ENCODE peak calls at places on chromosomes 5 and 9, in six cellular contexts. One of them, this sample, is unnamed. For H3K9me3, the result is how much of the 10 kb centered on the place peaks cover.

GRCh38 chr9:72597181-72597517 is 75.7 kb downstream of the TMC1 start:
- DNase-seq in IMR-90: no peak
- DNase-seq in mammary epithelial cell: no peak
- DNase-seq in GM23248: no peak
- DNase-seq in heart left ventricle: no peak
- DNase-seq in heart right ventricle: no peak
- DNase-seq in this sample: peak

GRCh38 chr9:38006163-38006562 is 62.9 kb downstream of the SHB start:
- DNase-seq in heart right ventricle: no peak
- DNase-seq in mammary epithelial cell: peak
- DNase-seq in heart left ventricle: no peak
- DNase-seq in GM23248: no peak
- DNase-seq in IMR-90: no peak
- DNase-seq in this sample: no peak

GRCh38 chr9:132494857-132495256 is 84.8 kb downstream of the CFAP77 start:
- DNase-seq in IMR-90: no peak
- DNase-seq in heart left ventricle: no peak
- DNase-seq in mammary epithelial cell: no peak
- DNase-seq in heart right ventricle: no peak
- DNase-seq in GM23248: no peak
- DNase-seq in this sample: no peak

GRCh38 chr5:3657364-3658003 is 61.9 kb downstream of the IRX1 start:
- DNase-seq in IMR-90: no peak
- DNase-seq in GM23248: no peak
- DNase-seq in heart right ventricle: no peak
- DNase-seq in mammary epithelial cell: no peak
- DNase-seq in heart left ventricle: no peak
- DNase-seq in this sample: no peak

GRCh38 chr5:130708744-130709143 is 456.3 kb downstream of the HINT1 start:
- DNase-seq in IMR-90: no peak
- DNase-seq in heart right ventricle: no peak
- DNase-seq in heart left ventricle: no peak
- DNase-seq in mammary epithelial cell: no peak
- DNase-seq in GM23248: no peak
- DNase-seq in this sample: no peak

GRCh38 chr5:12023614-12024241 is 119.5 kb upstream of the CTNND2 start:
- DNase-seq in heart left ventricle: no peak
- DNase-seq in heart right ventricle: no peak
- DNase-seq in mammary epithelial cell: peak
- DNase-seq in GM23248: peak
- DNase-seq in IMR-90: peak
- DNase-seq in this sample: no peak

GRCh38 chr9:88303785-88304495 is 84.3 kb upstream of the SPIN1 start:
- DNase-seq in heart right ventricle: no peak
- DNase-seq in GM23248: peak
- DNase-seq in mammary epithelial cell: peak
- DNase-seq in IMR-90: peak
- DNase-seq in heart left ventricle: no peak
- DNase-seq in this sample: no peak

GRCh38 chr5:43711496-43711895 is 108.5 kb downstream of the NNT start:
- DNase-seq in mammary epithelial cell: peak
- DNase-seq in GM23248: peak
- DNase-seq in IMR-90: peak
- DNase-seq in heart right ventricle: no peak
- DNase-seq in heart left ventricle: no peak
- DNase-seq in this sample: no peak

GRCh38 chr9:114396558-114397218 is 8.9 kb upstream of the AKNA start:
- DNase-seq in heart right ventricle: no peak
- DNase-seq in mammary epithelial cell: no peak
- DNase-seq in heart left ventricle: no peak
- DNase-seq in GM23248: peak
- DNase-seq in IMR-90: peak
- DNase-seq in this sample: no peak

GRCh38 chr9:115353681-115354080 is 235.7 kb upstream of the TNC start:
- DNase-seq in IMR-90: peak
- DNase-seq in GM23248: no peak
- DNase-seq in heart right ventricle: no peak
- DNase-seq in heart left ventricle: no peak
- DNase-seq in mammary epithelial cell: peak
- DNase-seq in this sample: no peak

GRCh38 chr5:139385061-139385889 is 2.2 kb upstream of the SLC23A1 start:
- DNase-seq in IMR-90: no peak
- DNase-seq in mammary epithelial cell: peak
- DNase-seq in heart left ventricle: no peak
- DNase-seq in heart right ventricle: no peak
- DNase-seq in GM23248: peak
- DNase-seq in this sample: peak

GRCh38 chr5:14593326-14594036 is 11.9 kb downstream of the OTULINL start:
- DNase-seq in mammary epithelial cell: no peak
- DNase-seq in IMR-90: peak
- DNase-seq in heart left ventricle: no peak
- DNase-seq in GM23248: peak
- DNase-seq in heart right ventricle: no peak
- DNase-seq in this sample: no peak

GRCh38 chr9:99162759-99163364 is 57.9 kb downstream of the TGFBR1 start:
- DNase-seq in heart left ventricle: no peak
- DNase-seq in GM23248: peak
- DNase-seq in heart right ventricle: no peak
- DNase-seq in mammary epithelial cell: no peak
- DNase-seq in IMR-90: peak
- DNase-seq in this sample: no peak

GRCh38 chr5:135709103-135709660 is 125.3 kb upstream of the SLC25A48 start:
- DNase-seq in GM23248: no peak
- DNase-seq in heart left ventricle: no peak
- DNase-seq in heart right ventricle: no peak
- DNase-seq in IMR-90: no peak
- DNase-seq in mammary epithelial cell: no peak
- DNase-seq in this sample: no peak

GRCh38 chr9:32128546-32128945 is 255.9 kb upstream of the ACO1 start:
- DNase-seq in IMR-90: no peak
- DNase-seq in heart right ventricle: no peak
- DNase-seq in mammary epithelial cell: no peak
- DNase-seq in heart left ventricle: no peak
- DNase-seq in GM23248: no peak
- DNase-seq in this sample: no peak

GRCh38 chr5:123007771-123008170 is 28.8 kb downstream of the PPIC start:
- DNase-seq in mammary epithelial cell: no peak
- DNase-seq in GM23248: no peak
- DNase-seq in IMR-90: no peak
- DNase-seq in heart left ventricle: no peak
- DNase-seq in heart right ventricle: no peak
- DNase-seq in this sample: no peak

GRCh38 chr9:72721086-72721485 is 199.7 kb downstream of the TMC1 start:
- DNase-seq in heart right ventricle: no peak
- DNase-seq in IMR-90: no peak
- DNase-seq in heart left ventricle: no peak
- DNase-seq in GM23248: no peak
- DNase-seq in mammary epithelial cell: no peak
- DNase-seq in this sample: no peak

GRCh38 chr5:111691508-111691907 is 65.5 kb downstream of the NREP start:
- DNase-seq in heart right ventricle: no peak
- DNase-seq in mammary epithelial cell: no peak
- DNase-seq in GM23248: no peak
- DNase-seq in IMR-90: no peak
- DNase-seq in heart left ventricle: no peak
- DNase-seq in this sample: no peak

GRCh38 chr5:36364473-36364872 is 62.8 kb upstream of the RANBP3L start:
- DNase-seq in IMR-90: no peak
- DNase-seq in heart right ventricle: no peak
- DNase-seq in heart left ventricle: no peak
- DNase-seq in GM23248: no peak
- DNase-seq in mammary epithelial cell: no peak
- DNase-seq in this sample: no peak

GRCh38 chr9:31471041-31471440 is 913.4 kb upstream of the ACO1 start:
- DNase-seq in heart left ventricle: no peak
- DNase-seq in heart right ventricle: no peak
- DNase-seq in IMR-90: no peak
- DNase-seq in mammary epithelial cell: no peak
- DNase-seq in GM23248: no peak
- DNase-seq in this sample: no peak

GRCh38 chr5:151682751-151683331 is 3.9 kb downstream of the SPARC start:
- DNase-seq in heart right ventricle: peak
- DNase-seq in GM23248: peak
- DNase-seq in IMR-90: peak
- DNase-seq in mammary epithelial cell: peak
- DNase-seq in heart left ventricle: no peak
- DNase-seq in this sample: no peak

GRCh38 chr9:92668746-92669526 is 995 bp downstream of the IPPK start:
- DNase-seq in heart left ventricle: peak
- DNase-seq in heart right ventricle: peak
- DNase-seq in IMR-90: peak
- DNase-seq in mammary epithelial cell: peak
- DNase-seq in GM23248: peak
- DNase-seq in this sample: no peak

GRCh38 chr9:133750927-133751649 is 12.9 kb upstream of the SARDH start:
- DNase-seq in mammary epithelial cell: no peak
- DNase-seq in heart right ventricle: no peak
- DNase-seq in IMR-90: no peak
- DNase-seq in heart left ventricle: no peak
- DNase-seq in GM23248: no peak
- DNase-seq in this sample: no peak

GRCh38 chr5:79093762-79094161 is 17.8 kb upstream of the BHMT start:
- DNase-seq in GM23248: no peak
- DNase-seq in mammary epithelial cell: no peak
- DNase-seq in IMR-90: no peak
- DNase-seq in heart left ventricle: no peak
- DNase-seq in heart right ventricle: no peak
- DNase-seq in this sample: peak

GRCh38 chr9:81686614-81687520 is 2.5 kb downstream of the TLE1 start:
- DNase-seq in heart right ventricle: peak
- DNase-seq in heart left ventricle: peak
- DNase-seq in mammary epithelial cell: peak
- DNase-seq in GM23248: peak
- DNase-seq in IMR-90: peak
- DNase-seq in this sample: peak
- H3K27ac ChIP-seq in heart right ventricle: peak
- H3K27ac ChIP-seq in heart left ventricle: peak
- H3K27ac ChIP-seq in mammary epithelial cell: peak
- H3K27ac ChIP-seq in GM23248: no peak
- H3K27ac ChIP-seq in IMR-90: peak
- H3K27ac ChIP-seq in this sample: peak

DNA sequence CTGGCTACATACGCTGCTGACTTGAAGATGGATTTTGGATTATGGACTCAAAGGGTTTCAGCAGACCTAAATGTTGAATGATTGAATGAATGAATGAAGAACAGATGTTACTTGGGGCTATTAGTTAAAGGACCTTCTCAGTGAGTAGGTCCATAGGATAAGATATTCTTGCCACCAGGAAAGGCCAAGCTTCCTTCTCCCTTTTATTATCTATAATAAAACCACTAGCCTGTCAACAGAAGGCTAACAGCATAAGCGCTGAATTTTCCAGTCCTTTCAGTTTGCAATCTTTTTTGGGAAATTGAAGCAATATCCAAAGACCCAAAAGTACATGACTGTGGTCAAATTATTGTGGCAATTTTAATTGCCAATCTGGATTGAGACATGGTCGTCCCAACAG is 113.3 kb downstream of the SV2C start:
- DNase-seq in GM23248: no peak
- DNase-seq in mammary epithelial cell: no peak
- DNase-seq in heart right ventricle: no peak
- DNase-seq in heart left ventricle: no peak
- DNase-seq in IMR-90: no peak
- DNase-seq in this sample: no peak
- H3K9me3 ChIP-seq in GM23248: under half
- H3K9me3 ChIP-seq in mammary epithelial cell: under half
- H3K9me3 ChIP-seq in heart right ventricle: under half
- H3K9me3 ChIP-seq in heart left ventricle: under half
- H3K9me3 ChIP-seq in IMR-90: under half
- H3K9me3 ChIP-seq in this sample: under half

GRCh38 chr9:15192856-15193255 is 114.2 kb downstream of the TTC39B start:
- DNase-seq in heart left ventricle: no peak
- DNase-seq in GM23248: no peak
- DNase-seq in heart right ventricle: no peak
- DNase-seq in mammary epithelial cell: no peak
- DNase-seq in IMR-90: no peak
- DNase-seq in this sample: no peak

GRCh38 chr9:15191358-15191757 is 115.7 kb downstream of the TTC39B start:
- DNase-seq in GM23248: no peak
- DNase-seq in heart right ventricle: no peak
- DNase-seq in heart left ventricle: no peak
- DNase-seq in mammary epithelial cell: no peak
- DNase-seq in IMR-90: no peak
- DNase-seq in this sample: no peak

GRCh38 chr9:15182755-15183154 is 124.3 kb downstream of the TTC39B start:
- DNase-seq in IMR-90: no peak
- DNase-seq in mammary epithelial cell: no peak
- DNase-seq in heart left ventricle: no peak
- DNase-seq in heart right ventricle: no peak
- DNase-seq in GM23248: no peak
- DNase-seq in this sample: no peak

GRCh38 chr9:15189491-15189890 is 117.5 kb downstream of the TTC39B start:
- DNase-seq in mammary epithelial cell: no peak
- DNase-seq in heart left ventricle: no peak
- DNase-seq in heart right ventricle: no peak
- DNase-seq in IMR-90: no peak
- DNase-seq in GM23248: no peak
- DNase-seq in this sample: no peak

GRCh38 chr9:15187589-15187988 is 119.4 kb downstream of the TTC39B start:
- DNase-seq in GM23248: no peak
- DNase-seq in heart right ventricle: no peak
- DNase-seq in heart left ventricle: no peak
- DNase-seq in IMR-90: no peak
- DNase-seq in mammary epithelial cell: no peak
- DNase-seq in this sample: no peak
- H3K27ac ChIP-seq in GM23248: no peak
- H3K27ac ChIP-seq in heart right ventricle: no peak
- H3K27ac ChIP-seq in heart left ventricle: no peak
- H3K27ac ChIP-seq in IMR-90: no peak
- H3K27ac ChIP-seq in mammary epithelial cell: no peak
- H3K27ac ChIP-seq in this sample: no peak

DNA sequence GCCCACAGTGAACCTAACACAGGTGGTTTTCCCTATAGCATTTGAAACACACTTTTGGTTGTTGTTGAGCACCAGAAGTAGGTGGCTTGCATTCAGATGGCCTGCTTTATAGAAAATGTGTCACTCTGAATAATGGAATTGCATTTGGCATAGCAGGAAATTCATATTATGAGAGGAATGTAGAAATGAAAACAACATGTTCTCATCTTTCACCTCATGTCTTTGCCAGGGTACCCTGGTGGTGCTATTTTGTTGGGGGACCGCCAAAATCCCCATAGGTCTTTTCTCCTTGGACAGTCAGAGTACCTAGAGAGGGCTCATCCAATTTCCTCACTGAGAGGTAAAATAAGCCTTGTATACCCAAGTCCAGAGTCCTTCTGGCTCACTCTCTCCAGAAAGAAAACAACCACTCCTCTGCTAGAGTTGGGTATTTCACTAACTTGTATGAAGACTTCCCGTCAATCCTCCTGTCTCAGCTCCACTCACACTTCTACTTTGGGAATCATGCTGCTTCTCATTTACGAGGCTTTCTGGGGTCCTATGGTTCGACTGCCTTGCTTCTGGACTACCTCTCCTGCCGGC is 67.4 kb downstream of the MRPS27 start:
- DNase-seq in GM23248: peak
- DNase-seq in heart right ventricle: no peak
- DNase-seq in IMR-90: no peak
- DNase-seq in mammary epithelial cell: no peak
- DNase-seq in heart left ventricle: no peak
- DNase-seq in this sample: no peak
- H3K9me3 ChIP-seq in GM23248: under half
- H3K9me3 ChIP-seq in heart right ventricle: under half
- H3K9me3 ChIP-seq in IMR-90: under half
- H3K9me3 ChIP-seq in mammary epithelial cell: under half
- H3K9me3 ChIP-seq in heart left ventricle: under half
- H3K9me3 ChIP-seq in this sample: under half

This sample was measured in right lobe of liver.